ENCODE peak calls at places on chromosome 4, in seven cellular contexts. One of them, this sample, is unnamed.

GRCh38 chr4:56440983-56441382 is 4.9 kb downstream of the PAICS start:
- DNase-seq in uterus: no peak
- DNase-seq in nucleus accumbens: no peak
- DNase-seq in RWPE1: no peak
- DNase-seq in GF-D8: no peak
- DNase-seq in Caco-2: no peak
- DNase-seq in stimulated activated CD4-positive, alpha-beta T cell treated with anti-CD3 and anti-CD28 coated beads, Interleukin-12 subunit alpha, Interleukin-12 subunit beta, amount 100 ng/mL, for 48 hours: no peak
- DNase-seq in this sample: no peak

GRCh38 chr4:19026281-19026680 is 1004.7 kb upstream of the LCORL start:
- DNase-seq in uterus: peak; percentile 31
- DNase-seq in stimulated activated CD4-positive, alpha-beta T cell treated with anti-CD3 and anti-CD28 coated beads, Interleukin-12 subunit alpha, Interleukin-12 subunit beta, amount 100 ng/mL, for 48 hours: no peak
- DNase-seq in Caco-2: no peak
- DNase-seq in GF-D8: no peak
- DNase-seq in RWPE1: no peak
- DNase-seq in nucleus accumbens: peak; percentile 4
- DNase-seq in this sample: no peak

GRCh38 chr4:120329386-120329785 is 262.7 kb upstream of the MAD2L1 start:
- DNase-seq in GF-D8: no peak
- DNase-seq in RWPE1: no peak
- DNase-seq in stimulated activated CD4-positive, alpha-beta T cell treated with anti-CD3 and anti-CD28 coated beads, Interleukin-12 subunit alpha, Interleukin-12 subunit beta, amount 100 ng/mL, for 48 hours: no peak
- DNase-seq in uterus: no peak
- DNase-seq in nucleus accumbens: no peak
- DNase-seq in Caco-2: no peak
- DNase-seq in this sample: no peak

GRCh38 chr4:142718981-142719380 is 127.1 kb downstream of the INPP4B start:
- DNase-seq in stimulated activated CD4-positive, alpha-beta T cell treated with anti-CD3 and anti-CD28 coated beads, Interleukin-12 subunit alpha, Interleukin-12 subunit beta, amount 100 ng/mL, for 48 hours: no peak
- DNase-seq in GF-D8: no peak
- DNase-seq in uterus: no peak
- DNase-seq in nucleus accumbens: no peak
- DNase-seq in RWPE1: no peak
- DNase-seq in Caco-2: no peak
- DNase-seq in this sample: no peak

GRCh38 chr4:17468638-17469221 is 43.2 kb downstream of the QDPR start:
- DNase-seq in RWPE1: no peak
- DNase-seq in Caco-2: no peak
- DNase-seq in stimulated activated CD4-positive, alpha-beta T cell treated with anti-CD3 and anti-CD28 coated beads, Interleukin-12 subunit alpha, Interleukin-12 subunit beta, amount 100 ng/mL, for 48 hours: no peak
- DNase-seq in nucleus accumbens: no peak
- DNase-seq in GF-D8: no peak
- DNase-seq in uterus: peak; percentile 47
- DNase-seq in this sample: no peak

GRCh38 chr4:38759077-38759789 is 23.6 kb downstream of the TLR10 start:
- DNase-seq in nucleus accumbens: peak; percentile 71
- DNase-seq in uterus: peak; percentile 64
- DNase-seq in Caco-2: no peak
- DNase-seq in RWPE1: peak; percentile 42
- DNase-seq in GF-D8: no peak
- DNase-seq in stimulated activated CD4-positive, alpha-beta T cell treated with anti-CD3 and anti-CD28 coated beads, Interleukin-12 subunit alpha, Interleukin-12 subunit beta, amount 100 ng/mL, for 48 hours: peak; percentile 54
- DNase-seq in this sample: no peak

GRCh38 chr4:5804656-5805055 is 88.2 kb downstream of the CRMP1 start:
- DNase-seq in stimulated activated CD4-positive, alpha-beta T cell treated with anti-CD3 and anti-CD28 coated beads, Interleukin-12 subunit alpha, Interleukin-12 subunit beta, amount 100 ng/mL, for 48 hours: no peak
- DNase-seq in RWPE1: no peak
- DNase-seq in nucleus accumbens: no peak
- DNase-seq in Caco-2: no peak
- DNase-seq in GF-D8: no peak
- DNase-seq in uterus: no peak
- DNase-seq in this sample: no peak

GRCh38 chr4:13705521-13706035 is 78.1 kb upstream of the BOD1L1 start:
- DNase-seq in GF-D8: no peak
- DNase-seq in nucleus accumbens: no peak
- DNase-seq in RWPE1: peak; percentile 62
- DNase-seq in stimulated activated CD4-positive, alpha-beta T cell treated with anti-CD3 and anti-CD28 coated beads, Interleukin-12 subunit alpha, Interleukin-12 subunit beta, amount 100 ng/mL, for 48 hours: no peak
- DNase-seq in uterus: peak; percentile 38
- DNase-seq in Caco-2: no peak
- DNase-seq in this sample: no peak

GRCh38 chr4:78297075-78297815 is 240.1 kb downstream of the FRAS1 start:
- DNase-seq in stimulated activated CD4-positive, alpha-beta T cell treated with anti-CD3 and anti-CD28 coated beads, Interleukin-12 subunit alpha, Interleukin-12 subunit beta, amount 100 ng/mL, for 48 hours: no peak
- DNase-seq in nucleus accumbens: no peak
- DNase-seq in uterus: no peak
- DNase-seq in Caco-2: no peak
- DNase-seq in RWPE1: no peak
- DNase-seq in GF-D8: no peak
- DNase-seq in this sample: no peak

GRCh38 chr4:178414881-178415446 is 972.7 kb upstream of the AGA start:
- DNase-seq in GF-D8: no peak
- DNase-seq in uterus: no peak
- DNase-seq in RWPE1: no peak
- DNase-seq in nucleus accumbens: no peak
- DNase-seq in stimulated activated CD4-positive, alpha-beta T cell treated with anti-CD3 and anti-CD28 coated beads, Interleukin-12 subunit alpha, Interleukin-12 subunit beta, amount 100 ng/mL, for 48 hours: no peak
- DNase-seq in Caco-2: no peak
- DNase-seq in this sample: no peak

GRCh38 chr4:134548052-134548628 is 346.6 kb upstream of the PABPC4L start:
- DNase-seq in stimulated activated CD4-positive, alpha-beta T cell treated with anti-CD3 and anti-CD28 coated beads, Interleukin-12 subunit alpha, Interleukin-12 subunit beta, amount 100 ng/mL, for 48 hours: no peak
- DNase-seq in uterus: no peak
- DNase-seq in Caco-2: no peak
- DNase-seq in nucleus accumbens: no peak
- DNase-seq in RWPE1: no peak
- DNase-seq in GF-D8: no peak
- DNase-seq in this sample: no peak

GRCh38 chr4:153989505-153989904 is 200.6 kb upstream of the SFRP2 start:
- DNase-seq in RWPE1: no peak
- DNase-seq in nucleus accumbens: no peak
- DNase-seq in stimulated activated CD4-positive, alpha-beta T cell treated with anti-CD3 and anti-CD28 coated beads, Interleukin-12 subunit alpha, Interleukin-12 subunit beta, amount 100 ng/mL, for 48 hours: no peak
- DNase-seq in uterus: no peak
- DNase-seq in Caco-2: no peak
- DNase-seq in GF-D8: no peak
- DNase-seq in this sample: no peak

GRCh38 chr4:23384741-23385140 is 505.1 kb downstream of the PPARGC1A start:
- DNase-seq in RWPE1: peak; percentile 4
- DNase-seq in Caco-2: no peak
- DNase-seq in uterus: no peak
- DNase-seq in stimulated activated CD4-positive, alpha-beta T cell treated with anti-CD3 and anti-CD28 coated beads, Interleukin-12 subunit alpha, Interleukin-12 subunit beta, amount 100 ng/mL, for 48 hours: no peak
- DNase-seq in GF-D8: no peak
- DNase-seq in nucleus accumbens: no peak
- DNase-seq in this sample: no peak

GRCh38 chr4:6900956-6901355 is 8.7 kb upstream of the TBC1D14 start:
- DNase-seq in nucleus accumbens: no peak
- DNase-seq in stimulated activated CD4-positive, alpha-beta T cell treated with anti-CD3 and anti-CD28 coated beads, Interleukin-12 subunit alpha, Interleukin-12 subunit beta, amount 100 ng/mL, for 48 hours: no peak
- DNase-seq in uterus: no peak
- DNase-seq in RWPE1: no peak
- DNase-seq in GF-D8: no peak
- DNase-seq in Caco-2: no peak
- DNase-seq in this sample: no peak

GRCh38 chr4:111664546-111664945 is 480.7 kb upstream of the FAM241A start:
- DNase-seq in RWPE1: no peak
- DNase-seq in uterus: no peak
- DNase-seq in stimulated activated CD4-positive, alpha-beta T cell treated with anti-CD3 and anti-CD28 coated beads, Interleukin-12 subunit alpha, Interleukin-12 subunit beta, amount 100 ng/mL, for 48 hours: no peak
- DNase-seq in GF-D8: no peak
- DNase-seq in nucleus accumbens: no peak
- DNase-seq in Caco-2: no peak
- DNase-seq in this sample: no peak

GRCh38 chr4:156710571-156711195 is 260.9 kb downstream of the PDGFC start:
- DNase-seq in stimulated activated CD4-positive, alpha-beta T cell treated with anti-CD3 and anti-CD28 coated beads, Interleukin-12 subunit alpha, Interleukin-12 subunit beta, amount 100 ng/mL, for 48 hours: no peak
- DNase-seq in nucleus accumbens: no peak
- DNase-seq in Caco-2: no peak
- DNase-seq in RWPE1: no peak
- DNase-seq in uterus: no peak
- DNase-seq in GF-D8: no peak
- DNase-seq in this sample: no peak

GRCh38 chr4:80266902-80267380 is 477 bp downstream of the FGF5 start:
- DNase-seq in GF-D8: no peak
- DNase-seq in uterus: peak; percentile 16
- DNase-seq in nucleus accumbens: no peak
- DNase-seq in Caco-2: no peak
- DNase-seq in RWPE1: peak; percentile 31
- DNase-seq in stimulated activated CD4-positive, alpha-beta T cell treated with anti-CD3 and anti-CD28 coated beads, Interleukin-12 subunit alpha, Interleukin-12 subunit beta, amount 100 ng/mL, for 48 hours: no peak
- DNase-seq in this sample: no peak

GRCh38 chr4:107183155-107183774 is 147.2 kb upstream of the DKK2 start:
- DNase-seq in nucleus accumbens: no peak
- DNase-seq in GF-D8: peak; percentile 2
- DNase-seq in RWPE1: peak; percentile 45
- DNase-seq in stimulated activated CD4-positive, alpha-beta T cell treated with anti-CD3 and anti-CD28 coated beads, Interleukin-12 subunit alpha, Interleukin-12 subunit beta, amount 100 ng/mL, for 48 hours: peak; percentile 6
- DNase-seq in uterus: no peak
- DNase-seq in Caco-2: peak; percentile 42
- DNase-seq in this sample: peak; percentile 9

GRCh38 chr4:15577508-15577907 is 77.6 kb downstream of the FBXL5 start:
- DNase-seq in Caco-2: no peak
- DNase-seq in nucleus accumbens: no peak
- DNase-seq in RWPE1: no peak
- DNase-seq in GF-D8: no peak
- DNase-seq in uterus: no peak
- DNase-seq in stimulated activated CD4-positive, alpha-beta T cell treated with anti-CD3 and anti-CD28 coated beads, Interleukin-12 subunit alpha, Interleukin-12 subunit beta, amount 100 ng/mL, for 48 hours: no peak
- DNase-seq in this sample: no peak

GRCh38 chr4:183747931-183748664 is 89.0 kb downstream of the TRAPPC11 start:
- DNase-seq in Caco-2: no peak
- DNase-seq in nucleus accumbens: no peak
- DNase-seq in GF-D8: no peak
- DNase-seq in uterus: no peak
- DNase-seq in RWPE1: no peak
- DNase-seq in stimulated activated CD4-positive, alpha-beta T cell treated with anti-CD3 and anti-CD28 coated beads, Interleukin-12 subunit alpha, Interleukin-12 subunit beta, amount 100 ng/mL, for 48 hours: no peak
- DNase-seq in this sample: no peak

This sample was measured in GM19239.